ENCODE peak calls at places on chromosomes 12 and 14, in six cellular contexts. Q, L, J, M, F and K are unnamed samples.
A peak's percentile ranks its signal among the peaks of the same experiment; 100 is the strongest.

GRCh38 chr12:121059031-121059898 is 20.2 kb upstream of the OASL start:
- DNase-seq in Q (no peak), L (no peak), J (no peak), M (no peak), F (no peak), K (no peak)

GRCh38 chr14:92783813-92784431 is 10.2 kb upstream of the GOLGA5 start:
- DNase-seq in Q (no peak), L (peak; percentile 85), J (peak; percentile 29), M (peak; percentile 44), F (no peak), K (no peak)

GRCh38 chr14:31920003-31920402 is 157.1 kb upstream of the ARHGAP5 start:
- DNase-seq in Q (no peak), L (no peak), J (no peak), M (no peak), F (no peak), K (no peak)

GRCh38 chr12:54411398-54412241 is 7.4 kb downstream of the ITGA5 start:
- DNase-seq in Q (peak; percentile 66), L (peak; percentile 87), J (peak; percentile 41), M (no peak), F (peak; percentile 95), K (peak; percentile 89)

GRCh38 chr14:104784846-104785707 is 10.5 kb downstream of the AKT1 start:
- DNase-seq in Q (peak; percentile 11), L (no peak), J (no peak), M (no peak), F (no peak), K (no peak)

GRCh38 chr14:95310635-95311380 is 8.9 kb downstream of the CLMN start:
- DNase-seq in Q (no peak), L (no peak), J (peak; percentile 62), M (no peak), F (no peak), K (no peak)

GRCh38 chr12:2796187-2796663 is 1.5 kb downstream of the FKBP4 start:
- DNase-seq in Q (no peak), L (peak; percentile 20), J (no peak), M (no peak), F (no peak), K (no peak)

GRCh38 chr14:39841088-39841487 is 408.9 kb upstream of the FBXO33 start:
- DNase-seq in Q (no peak), L (peak; percentile 35), J (no peak), M (no peak), F (no peak), K (no peak)

GRCh38 chr14:73777420-73777819 is 63.2 kb upstream of the PNMA1 start:
- DNase-seq in Q (no peak), L (no peak), J (no peak), M (no peak), F (no peak), K (no peak)

GRCh38 chr12:101747695-101748094 is 8.4 kb upstream of the SYCP3 start:
- DNase-seq in Q (no peak), L (no peak), J (no peak), M (no peak), F (no peak), K (no peak)

GRCh38 chr12:116599285-116600122 is 40.3 kb downstream of the MAP1LC3B2 start:
- DNase-seq in Q (peak; percentile 45), L (peak; percentile 91), J (peak; percentile 83), M (peak; percentile 84), F (no peak), K (no peak)

GRCh38 chr12:1297206-1297605 is 297.2 kb downstream of the FBXL14 start:
- DNase-seq in Q (no peak), L (no peak), J (no peak), M (no peak), F (no peak), K (no peak)

GRCh38 chr12:94689646-94690036 is 39.3 kb upstream of the TMCC3 start:
- DNase-seq in Q (no peak), L (no peak), J (no peak), M (no peak), F (no peak), K (no peak)

GRCh38 chr12:79236920-79237319 is 372.3 kb downstream of the SYT1 start:
- DNase-seq in Q (no peak), L (no peak), J (no peak), M (no peak), F (no peak), K (no peak)

GRCh38 chr14:100556936-100557505 is 30.2 kb downstream of the BEGAIN start:
- DNase-seq in Q (no peak), L (no peak), J (no peak), M (no peak), F (no peak), K (no peak)

GRCh38 chr12:45849289-45849688 is 119.8 kb downstream of the ARID2 start:
- DNase-seq in Q (no peak), L (peak; percentile 17), J (no peak), M (no peak), F (no peak), K (no peak)

GRCh38 chr12:24707379-24707778 is 241.5 kb downstream of the BCAT1 start:
- DNase-seq in Q (no peak), L (no peak), J (no peak), M (no peak), F (no peak), K (no peak)

GRCh38 chr12:55997535-55997859 is 421 bp downstream of the SUOX start:
- DNase-seq in Q (no peak), L (peak; percentile 14), J (no peak), M (no peak), F (no peak), K (no peak)

GRCh38 chr12:132181570-132182200 is 37.4 kb downstream of the NOC4L start:
- DNase-seq in Q (peak; percentile 14), L (no peak), J (no peak), M (no peak), F (no peak), K (no peak)
- H3K27me3 ChIP-seq in Q (no peaks in the 10 kb centered on the region), L (peaks cover 31% of the 10 kb centered on the region), J (peaks cover 29% of the 10 kb centered on the region), M (peaks cover 52% of the 10 kb centered on the region), F (peaks cover 22% of the 10 kb centered on the region), K (peaks cover 52% of the 10 kb centered on the region)

DNA sequence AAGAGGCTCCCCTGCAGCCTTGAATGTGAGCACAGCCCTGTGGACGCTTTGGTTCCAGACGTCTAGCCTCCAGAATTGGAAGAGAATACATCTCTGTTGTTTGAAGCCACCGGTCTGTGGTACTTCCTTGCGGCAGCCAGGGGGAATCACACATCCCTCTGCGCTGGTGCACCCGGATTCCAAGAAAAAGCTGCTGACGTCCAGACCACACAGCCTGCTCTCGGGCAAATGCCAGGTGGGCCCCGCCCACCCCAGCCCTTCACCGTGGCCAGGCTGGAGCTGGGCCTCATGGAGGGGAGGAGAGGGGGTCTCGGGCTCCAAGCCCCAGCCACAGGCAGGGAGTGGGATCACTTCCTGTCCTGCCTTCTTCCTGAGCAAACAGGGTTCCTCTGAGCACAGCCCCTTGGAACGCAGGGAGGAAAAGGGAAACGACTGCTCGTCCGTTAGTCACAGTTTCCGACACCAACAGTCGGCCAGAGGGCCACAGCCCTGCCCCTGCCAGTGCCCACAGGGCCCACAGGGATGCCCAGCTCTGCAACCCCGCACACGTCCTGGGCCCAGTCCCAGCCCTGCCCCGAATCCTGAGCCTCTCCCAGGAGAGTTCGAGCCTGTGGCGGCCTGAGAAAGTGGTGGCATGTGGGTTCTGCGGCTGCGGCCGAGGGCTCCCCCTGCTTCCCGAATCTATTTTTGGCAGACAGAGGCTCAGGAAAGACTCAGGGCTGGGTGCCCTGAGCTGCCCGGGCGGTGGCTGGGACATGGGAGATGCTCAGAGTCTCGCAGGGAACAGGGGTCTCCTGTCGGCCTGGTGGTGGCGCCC is 85.3 kb downstream of the RFLNA start:
- DNase-seq in Q (no peak), L (peak; percentile 97), J (peak; percentile 46), M (peak; percentile 78), F (no peak), K (no peak)
- H3K36me3 ChIP-seq in Q (peaks cover 18% of the 10 kb centered on the region), L (peaks cover 77% of the 10 kb centered on the region), J (no peaks in the 10 kb centered on the region), M (peaks cover 81% of the 10 kb centered on the region), F (peaks cover 23% of the 10 kb centered on the region), K (peaks cover 10% of the 10 kb centered on the region)

GRCh38 chr12:12333980-12334709 is 15.9 kb downstream of the MANSC1 start:
- DNase-seq in Q (peak; percentile 55), L (peak; percentile 56), J (peak; percentile 64), M (peak; percentile 32), F (no peak), K (no peak)

GRCh38 chr12:12336511-12336910 is 13.5 kb downstream of the MANSC1 start:
- DNase-seq in Q (no peak), L (no peak), J (no peak), M (no peak), F (no peak), K (no peak)

GRCh38 chr12:12334710-12335040 is 15.4 kb downstream of the MANSC1 start:
- DNase-seq in Q (no peak), L (no peak), J (no peak), M (no peak), F (no peak), K (no peak)

GRCh38 chr12:12333407-12333831 is 16.6 kb downstream of the MANSC1 start:
- DNase-seq in Q (no peak), L (peak; percentile 85), J (peak; percentile 69), M (no peak), F (no peak), K (no peak)

GRCh38 chr12:12336049-12336411 is 14.0 kb downstream of the MANSC1 start:
- DNase-seq in Q (no peak), L (no peak), J (no peak), M (no peak), F (no peak), K (no peak)
- TF ChIP-seq CTCF in Q (no peak), L (no peak), J (no peak), M (no peak), F (no peak), K (no peak)

GRCh38 chr12:11907625-11908024 is 163.1 kb upstream of the BCL2L14 start:
- DNase-seq in Q (no peak), L (no peak), J (no peak), M (no peak), F (no peak), K (no peak)
- H3K27me3 ChIP-seq in Q (no peaks in the 10 kb centered on the region), L (no peaks in the 10 kb centered on the region), J (no peaks in the 10 kb centered on the region), M (no peaks in the 10 kb centered on the region), F (no peaks in the 10 kb centered on the region), K (no peaks in the 10 kb centered on the region)

GRCh38 chr12:120051535-120051934 is 62.5 kb downstream of the BICDL1 start:
- DNase-seq in Q (no peak), L (no peak), J (no peak), M (no peak), F (no peak), K (no peak)
- H3K36me3 ChIP-seq in Q (no peaks in the 10 kb centered on the region), L (no peaks in the 10 kb centered on the region), J (no peaks in the 10 kb centered on the region), M (no peaks in the 10 kb centered on the region), F (no peaks in the 10 kb centered on the region), K (no peaks in the 10 kb centered on the region)

GRCh38 chr12:53005986-53006809 is at the start of gene EIF4B:
- DNase-seq in Q (peak; percentile 100), L (peak; percentile 99), J (peak; percentile 100), M (peak; percentile 100), F (peak; percentile 97), K (peak; percentile 94)
- TF ChIP-seq CTCF in Q (no peak), L (no peak), J (no peak), M (no peak), F (no peak), K (no peak)

GRCh38 chr14:60658909-60659585 is 9.8 kb upstream of the SIX1 start:
- DNase-seq in Q (no peak), L (peak; percentile 83), J (no peak), M (no peak), F (no peak), K (no peak)
- H3K27me3 ChIP-seq in Q (peaks cover 21% of the 10 kb centered on the region), L (no peaks in the 10 kb centered on the region), J (peaks cover 98% of the 10 kb centered on the region), M (peaks cover 100% of the 10 kb centered on the region), F (peaks cover 45% of the 10 kb centered on the region), K (peaks cover 14% of the 10 kb centered on the region)